ENCODE peak calls at places on chromosomes 2 and 18, in five cellular contexts. A is A549, I is tibial artery, X is tibial nerve, O is fibroblast of pulmonary artery. W is an unnamed sample.

GRCh38 chr2:2648094-2648493 is 317.0 kb upstream of the MYT1L start:
- DNase-seq in A (no peak), I (no peak), X (no peak), O (no peak), W (no peak)

GRCh38 chr2:5834491-5834890 is 142.3 kb downstream of the SOX11 start:
- DNase-seq in A (no peak), I (no peak), X (no peak), O (no peak), W (no peak)

GRCh38 chr2:214934006-214934405 is 124.5 kb upstream of the BARD1 start:
- DNase-seq in A (peak; percentile 1), I (no peak), X (no peak), O (no peak), W (no peak)

GRCh38 chr2:156329031-156329921 is 3.2 kb downstream of the NR4A2 start:
- DNase-seq in A (no peak), I (no peak), X (no peak), O (no peak), W (no peak)

GRCh38 chr2:151381266-151381665 is 23.9 kb downstream of the TNFAIP6 start:
- DNase-seq in A (no peak), I (no peak), X (no peak), O (peak; percentile 79), W (peak; percentile 74)

GRCh38 chr2:119156105-119156890 is 2.3 kb downstream of the C1QL2 start:
- DNase-seq in A (no peak), I (no peak), X (no peak), O (no peak), W (no peak)

GRCh38 chr2:28558918-28559317 is 63.1 kb downstream of the PLB1 start:
- DNase-seq in A (no peak), I (no peak), X (no peak), O (peak; percentile 42), W (peak; percentile 19)

GRCh38 chr2:33426666-33427231 is 49.7 kb upstream of the RASGRP3 start:
- DNase-seq in A (peak; percentile 70), I (no peak), X (no peak), O (peak; percentile 86), W (peak; percentile 63)

GRCh38 chr2:104897515-104898184 is 43.7 kb downstream of the POU3F3 start:
- DNase-seq in A (no peak), I (no peak), X (no peak), O (no peak), W (peak; percentile 5)

GRCh38 chr18:67410671-67411070 is 105.8 kb downstream of the DSEL start:
- DNase-seq in A (no peak), I (no peak), X (no peak), O (peak; percentile 47), W (peak; percentile 49)

GRCh38 chr2:101151859-101152194 is 645 bp upstream of the TBC1D8 start:
- DNase-seq in A (no peak), I (no peak), X (no peak), O (no peak), W (no peak)

GRCh38 chr2:68505603-68506159 is 38.3 kb downstream of the APLF start:
- DNase-seq in A (no peak), I (no peak), X (no peak), O (no peak), W (no peak)

GRCh38 chr18:45384137-45384998 is 230.9 kb upstream of the SLC14A2 start:
- DNase-seq in A (peak; percentile 38), I (no peak), X (peak; percentile 24), O (peak; percentile 42), W (peak; percentile 35)

GRCh38 chr2:228039752-228040534 is 141.5 kb downstream of the SPHKAP start:
- DNase-seq in A (peak; percentile 51), I (no peak), X (no peak), O (peak; percentile 40), W (peak; percentile 20)
- TF ChIP-seq CTCF in A (peak; percentile 58), I (peak; percentile 22), X (no peak), O (peak; percentile 76), W (peak; percentile 81)

GRCh38 chr2:109130726-109130995 is 1.7 kb downstream of the SH3RF3 start:
- DNase-seq in A (no peak), I (no peak), X (no peak), O (no peak), W (no peak)

GRCh38 chr2:109128048-109128465 is 948 bp upstream of the SH3RF3 start:
- DNase-seq in A (peak; percentile 77), I (peak; percentile 90), X (peak; percentile 41), O (peak; percentile 93), W (peak; percentile 87)

GRCh38 chr2:109128466-109129355 is at the start of gene SH3RF3:
- DNase-seq in A (peak; percentile 61), I (peak; percentile 86), X (no peak), O (peak; percentile 69), W (peak; percentile 63)

GRCh38 chr2:109129921-109130725 is 1.1 kb downstream of the SH3RF3 start:
- DNase-seq in A (no peak), I (peak; percentile 76), X (no peak), O (peak; percentile 20), W (peak; percentile 49)

GRCh38 chr2:109129356-109129920 is 433 bp downstream of the SH3RF3 start:
- DNase-seq in A (peak; percentile 24), I (no peak), X (peak; percentile 23), O (peak; percentile 38), W (peak; percentile 42)
- H3K4me3 ChIP-seq in A (peak overlapping the region; percentile 64), I (peak overlapping the region; percentile 85), X (peak overlapping the region; percentile 56), O (peak overlapping the region; percentile 75), W (peak overlapping the region; percentile 67)

GRCh38 chr2:219998714-219999227 is 371.3 kb downstream of the SLC4A3 start:
- DNase-seq in A (no peak), I (no peak), X (no peak), O (no peak), W (no peak)
- TF ChIP-seq CTCF in A (no peak), I (no peak), X (no peak), O (peak; percentile 6), W (no peak)

DNA sequence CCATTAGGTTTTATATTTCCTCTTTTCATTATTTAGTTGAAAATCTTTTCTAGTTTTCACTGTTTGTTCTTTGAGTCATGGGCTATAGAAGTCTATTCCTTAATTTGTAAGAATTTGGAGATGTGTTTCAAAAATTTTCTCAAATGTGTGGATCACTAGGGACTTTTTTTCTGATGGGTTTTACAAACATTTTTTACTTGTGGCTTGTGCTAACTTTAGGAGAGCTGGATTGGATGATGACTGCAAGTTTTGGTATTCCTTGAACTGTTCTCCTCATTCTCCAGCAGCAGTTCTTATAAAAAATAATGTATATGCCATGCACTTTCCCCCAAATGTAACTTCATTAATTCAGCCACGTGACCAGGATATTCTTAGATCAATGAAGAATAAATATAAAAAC is 94.7 kb upstream of the CWC22 start:
- DNase-seq in A (no peak), I (no peak), X (no peak), O (no peak), W (no peak)
- H3K4me3 ChIP-seq in A (no peak overlapping the region), I (no peak overlapping the region), X (no peak overlapping the region), O (no peak overlapping the region), W (no peak overlapping the region)

DNA sequence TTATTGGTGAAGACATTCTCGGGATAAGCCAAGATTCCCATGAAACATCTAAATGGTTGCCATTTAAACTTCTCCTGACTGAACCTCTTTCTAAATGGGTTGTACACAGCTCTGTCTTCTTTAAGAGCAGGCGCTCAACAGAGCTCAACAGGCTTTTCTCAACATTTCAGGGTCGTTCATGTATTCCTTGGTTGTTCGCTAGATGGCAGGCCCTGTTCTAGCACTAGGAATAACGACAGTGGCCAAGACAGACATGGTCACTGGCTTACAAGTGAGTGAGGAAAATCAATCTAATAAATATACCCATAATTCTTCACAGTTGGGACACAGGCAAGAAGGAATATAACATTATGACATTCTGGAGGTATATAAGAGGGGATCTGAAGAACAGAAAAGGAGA is 154.5 kb downstream of the SMAD2 start:
- DNase-seq in A (peak; percentile 47), I (no peak), X (no peak), O (peak; percentile 60), W (peak; percentile 32)
- TF ChIP-seq CTCF in A (no peak), I (no peak), X (no peak), O (peak; percentile 43), W (peak; percentile 41)